ENCODE peak calls at places on chromosome 12, in four cellular contexts. G is GM12865, H is GM10248, V is progenitor cell of endocrine pancreas. B is an unnamed sample.

GRCh38 chr12:75000120-75000519 is 209.5 kb downstream of the KCNC2 start:
- DNase-seq in G (no peak), H (no peak), V (no peak), B (no peak)

GRCh38 chr12:120412421-120412820 is 25.5 kb upstream of the COX6A1 start:
- DNase-seq in G (no peak), H (no peak), V (no peak), B (no peak)

GRCh38 chr12:50745861-50746260 is 18.0 kb upstream of the ATF1 start:
- DNase-seq in G (no peak), H (no peak), V (no peak), B (no peak)

GRCh38 chr12:14272954-14273910 is 92.2 kb upstream of the ATF7IP start:
- DNase-seq in G (peak), H (no peak), V (no peak), B (no peak)

GRCh38 chr12:81573228-81573627 is 185.9 kb downstream of the PPFIA2 start:
- DNase-seq in G (no peak), H (no peak), V (no peak), B (no peak)

GRCh38 chr12:10716704-10717315 is 6.3 kb downstream of the YBX3 start:
- DNase-seq in G (no peak), H (no peak), V (no peak), B (no peak)

GRCh38 chr12:42918387-42918786 is 328.8 kb upstream of the PRICKLE1 start:
- DNase-seq in G (no peak), H (no peak), V (no peak), B (no peak)

GRCh38 chr12:76569685-76570604 is 10.4 kb upstream of the OSBPL8 start:
- DNase-seq in G (no peak), H (no peak), V (no peak), B (no peak)

GRCh38 chr12:71938728-71939385 is at the start of gene TPH2:
- DNase-seq in G (peak), H (peak), V (peak), B (peak)

GRCh38 chr12:39798429-39798828 is 178.8 kb upstream of the ABCD2 start:
- DNase-seq in G (no peak), H (no peak), V (no peak), B (no peak)

GRCh38 chr12:58919271-58920101 is 818 bp downstream of the LRIG3 start:
- DNase-seq in G (peak), H (peak), V (no peak), B (peak)

GRCh38 chr12:6871052-6871957 is 1.8 kb downstream of the SPSB2 start:
- DNase-seq in G (peak), H (no peak), V (no peak), B (peak)

GRCh38 chr12:105485321-105485910 is 154.9 kb downstream of the C12orf75 start:
- DNase-seq in G (no peak), H (no peak), V (no peak), B (no peak)

GRCh38 chr12:99253068-99253467 is 394.5 kb upstream of the GARIN6 start:
- DNase-seq in G (peak), H (no peak), V (no peak), B (no peak)

GRCh38 chr12:75722714-75723200 is 211.3 kb upstream of the KRR1 start:
- DNase-seq in G (peak), H (peak), V (no peak), B (peak)

GRCh38 chr12:26196424-26196722 is 1.0 kb downstream of the SSPN start:
- DNase-seq in G (no peak), H (no peak), V (no peak), B (no peak)

GRCh38 chr12:47141459-47141858 is 61.7 kb upstream of the AMIGO2 start:
- DNase-seq in G (no peak), H (no peak), V (no peak), B (no peak)

GRCh38 chr12:115320967-115321366 is 637.0 kb upstream of the TBX3 start:
- DNase-seq in G (no peak), H (no peak), V (no peak), B (no peak)

GRCh38 chr12:67161322-67161918 is 107.7 kb upstream of the CAND1 start:
- DNase-seq in G (peak), H (peak), V (no peak), B (peak)

GRCh38 chr12:107200394-107200793 is 107.0 kb upstream of the CRY1 start:
- DNase-seq in G (peak), H (no peak), V (no peak), B (no peak)

GRCh38 chr12:114921796-114922195 is 237.8 kb upstream of the TBX3 start:
- DNase-seq in G (no peak), H (no peak), V (no peak), B (no peak)

GRCh38 chr12:62250671-62251608 is 9.3 kb upstream of the USP15 start:
- DNase-seq in G (peak), H (peak), V (no peak), B (peak)

GRCh38 chr12:21891763-21892217 is 49.4 kb downstream of the ABCC9 start:
- DNase-seq in G (no peak), H (no peak), V (no peak), B (no peak)

GRCh38 chr12:81170072-81170471 is 92.2 kb downstream of the ACSS3 start:
- DNase-seq in G (no peak), H (no peak), V (no peak), B (no peak)

GRCh38 chr12:84822541-84822940 is 90.1 kb downstream of the SLC6A15 start:
- DNase-seq in G (peak), H (no peak), V (no peak), B (no peak)

GRCh38 chr12:53102883-53103807 is at the start of gene SOAT2:
- DNase-seq in G (peak), H (no peak), V (no peak), B (no peak)

GRCh38 chr12:105289114-105289904 is 41.2 kb upstream of the C12orf75 start:
- DNase-seq in G (no peak), H (no peak), V (no peak), B (no peak)

GRCh38 chr12:42588308-42588836 is 1.2 kb downstream of the PRICKLE1 start:
- DNase-seq in G (no peak), H (no peak), V (no peak), B (no peak)

GRCh38 chr12:75863475-75863874 is 168.1 kb downstream of the PHLDA1 start:
- DNase-seq in G (no peak), H (no peak), V (no peak), B (no peak)

GRCh38 chr12:130920711-130921381 is 32.9 kb upstream of the ADGRD1 start:
- DNase-seq in G (no peak), H (no peak), V (no peak), B (no peak)

GRCh38 chr12:123762715-123763052 is 583 bp downstream of the DNAH10 start:
- DNase-seq in G (no peak), H (no peak), V (no peak), B (no peak)

GRCh38 chr12:53173085-53173715 is 7.3 kb upstream of the ZNF740 start:
- DNase-seq in G (no peak), H (no peak), V (no peak), B (no peak)

GRCh38 chr12:66423290-66423689 is 121.0 kb downstream of the HELB start:
- DNase-seq in G (no peak), H (no peak), V (no peak), B (no peak)

GRCh38 chr12:113818278-113818677 is 147.8 kb downstream of the RBM19 start:
- DNase-seq in G (no peak), H (no peak), V (no peak), B (no peak)
- TF ChIP-seq CTCF in G (no peak), H (no peak), V (no peak), B (no peak)

DNA sequence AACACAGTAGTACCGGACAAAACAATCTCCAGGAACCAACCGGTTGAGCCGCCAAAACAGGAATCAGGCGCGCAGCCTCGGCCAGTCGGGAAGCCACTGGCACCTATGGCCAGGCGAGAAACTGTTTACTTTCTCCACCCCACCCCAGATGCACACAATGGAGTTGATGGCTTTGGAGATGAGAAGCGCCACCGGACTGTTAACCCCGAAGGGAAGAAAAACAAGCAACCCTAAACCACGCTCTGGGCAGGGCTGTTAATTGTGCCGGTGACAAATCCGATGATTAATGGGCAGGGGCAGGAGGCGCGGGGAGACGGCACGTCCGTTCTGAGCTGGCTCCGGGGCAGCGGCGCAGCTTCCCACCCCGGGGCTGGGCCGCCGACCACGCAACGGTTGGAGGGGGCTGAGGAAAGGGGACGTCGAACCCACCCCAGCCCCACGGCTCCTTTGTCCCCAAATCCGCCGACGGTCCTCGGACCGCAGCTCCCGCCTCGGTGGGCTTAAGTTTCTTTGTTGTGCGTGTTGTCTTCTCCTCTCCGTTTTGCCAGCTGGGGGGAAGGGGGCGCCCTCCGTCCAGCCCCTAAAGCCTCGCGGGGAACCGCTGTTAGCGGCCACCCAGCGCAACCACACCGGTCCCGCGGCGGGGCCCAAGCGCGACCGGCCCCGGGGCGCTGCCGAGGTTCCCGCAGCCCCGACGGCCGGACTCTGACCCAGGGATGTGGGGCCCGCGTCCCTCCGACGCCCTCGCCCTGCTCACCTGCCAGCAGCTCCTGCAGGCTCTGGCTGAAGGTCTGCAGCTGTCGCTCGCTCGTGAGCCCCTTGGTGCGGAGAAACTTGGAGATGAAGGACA is 790 bp downstream of the BTG1 start:
- DNase-seq in G (peak), H (no peak), V (peak), B (no peak)
- TF ChIP-seq CTCF in G (no peak), H (peak), V (peak), B (no peak)

DNA sequence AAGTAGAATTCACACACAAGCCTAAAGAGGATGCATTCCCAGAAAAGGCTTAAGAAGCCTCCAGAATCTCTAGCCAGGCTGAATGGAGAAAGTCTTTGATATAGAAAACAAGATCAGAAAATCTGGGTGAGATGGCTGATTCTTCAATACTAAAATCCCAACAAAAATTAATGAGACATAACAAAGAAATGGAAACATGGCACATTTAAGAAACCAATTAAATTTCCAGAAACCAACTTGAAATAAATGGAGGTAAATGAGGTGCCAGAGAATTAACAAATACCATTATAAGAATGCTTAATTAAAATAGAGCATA is 51.9 kb downstream of the CPSF6 start:
- DNase-seq in G (no peak), H (no peak), V (no peak), B (no peak)
- TF ChIP-seq CTCF in G (no peak), H (no peak), V (peak), B (no peak)

DNA sequence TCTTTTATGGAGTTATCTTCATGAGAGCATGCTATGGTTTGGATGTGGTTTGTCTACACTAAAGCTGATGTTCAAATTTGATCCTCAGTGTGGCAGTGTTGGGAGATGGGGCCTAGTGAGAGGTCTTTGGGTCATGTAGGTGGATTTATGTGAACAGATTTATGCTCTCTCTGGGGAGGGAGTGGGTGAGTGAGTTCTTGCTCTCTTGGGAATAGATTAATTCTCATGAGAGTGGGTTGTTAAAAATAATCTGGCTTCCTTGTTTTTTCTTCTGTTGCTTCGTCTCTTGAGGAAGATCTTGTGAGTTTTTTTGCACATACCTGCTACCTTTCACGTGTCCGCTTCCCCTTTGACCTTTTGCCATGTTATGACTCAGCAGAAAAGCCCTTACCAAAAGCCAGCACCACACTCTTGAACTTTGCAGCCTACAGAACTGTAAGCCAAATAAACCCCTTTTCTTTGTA is 20.5 kb downstream of the DERA start:
- DNase-seq in G (peak), H (no peak), V (no peak), B (no peak)
- TF ChIP-seq CTCF in G (no peak), H (peak), V (peak), B (no peak)

DNA sequence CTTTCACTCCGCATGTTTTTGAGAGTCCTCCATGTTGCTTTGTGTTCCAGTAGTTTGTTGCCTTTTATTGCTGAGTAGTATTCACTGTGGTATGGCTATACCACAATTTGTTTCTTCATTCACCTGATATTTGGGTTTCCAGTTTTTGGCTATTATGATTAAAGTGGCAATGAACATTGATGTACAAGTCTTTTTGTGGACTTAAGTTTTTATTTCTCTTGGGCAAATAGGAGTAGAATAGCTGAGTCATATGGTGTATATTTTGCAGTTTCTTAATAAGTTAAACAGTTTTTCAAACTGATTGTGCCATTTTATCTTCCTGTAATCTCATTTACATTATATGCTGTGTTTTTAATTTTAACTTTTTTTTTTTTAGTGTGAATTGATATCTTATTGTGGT is 16.2 kb downstream of the ADIPOR2 start:
- DNase-seq in G (no peak), H (no peak), V (no peak), B (no peak)
- TF ChIP-seq CTCF in G (no peak), H (no peak), V (no peak), B (no peak)

DNA sequence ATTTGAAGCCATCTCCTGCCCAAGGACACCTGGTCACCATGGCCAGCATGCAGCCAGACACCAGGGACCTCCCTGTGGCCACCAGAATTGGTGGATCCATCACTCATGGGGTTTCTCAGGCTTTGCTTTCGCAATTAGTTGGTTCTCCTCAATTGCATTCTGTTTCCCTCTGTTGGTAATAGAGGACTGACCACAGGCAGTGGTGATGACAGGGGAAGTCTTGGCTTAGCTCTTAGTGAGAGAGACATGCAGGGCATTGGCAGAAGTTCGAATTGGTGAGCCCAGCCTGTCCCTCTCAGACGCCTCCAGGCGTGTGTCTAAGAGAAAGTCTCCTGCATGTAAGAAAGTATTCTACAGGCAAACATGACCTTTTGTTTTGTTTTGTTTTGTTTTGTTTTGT is 21.3 kb downstream of the HCAR2 start:
- DNase-seq in G (peak), H (no peak), V (no peak), B (no peak)
- TF ChIP-seq CTCF in G (no peak), H (no peak), V (no peak), B (no peak)